ENCODE peak calls at places on chromosomes 4 and X, in eight cellular contexts. V, K, I, M, H, Y, T and J are unnamed samples.

GRCh38 chr4:79046191-79046590 is 107.0 kb upstream of the PAQR3 start:
- DNase-seq in V (no peak), K (no peak), I (no peak), M (no peak), H (no peak), Y (no peak), T (no peak), J (no peak)

GRCh38 chr4:76147454-76148141 is 599 bp downstream of the NUP54 start:
- DNase-seq in V (peak), K (peak), I (no peak), M (peak), H (peak), Y (peak), T (peak), J (peak)

GRCh38 chr4:10667651-10668341 is 16.8 kb downstream of the CLNK start:
- DNase-seq in V (no peak), K (no peak), I (no peak), M (no peak), H (no peak), Y (no peak), T (no peak), J (no peak)

GRCh38 chr4:187090401-187090800 is 366.7 kb upstream of the FAT1 start:
- DNase-seq in V (no peak), K (peak), I (peak), M (no peak), H (peak), Y (no peak), T (no peak), J (no peak)

GRCh38 chrX:11757397-11757728 is 674 bp upstream of the MSL3 start:
- DNase-seq in V (no peak), K (no peak), I (no peak), M (no peak), H (no peak), Y (no peak), T (no peak), J (no peak)

GRCh38 chr4:1651609-1652008 is 32.5 kb downstream of the FAM53A start:
- DNase-seq in V (no peak), K (no peak), I (no peak), M (no peak), H (no peak), Y (no peak), T (no peak), J (no peak)

GRCh38 chr4:151530783-151531182 is 121.8 kb downstream of the FHIP1A start:
- DNase-seq in V (no peak), K (no peak), I (no peak), M (no peak), H (no peak), Y (no peak), T (no peak), J (no peak)

GRCh38 chr4:23881674-23882337 is 8.0 kb downstream of the PPARGC1A start:
- DNase-seq in V (no peak), K (no peak), I (no peak), M (no peak), H (no peak), Y (no peak), T (no peak), J (no peak)

GRCh38 chrX:47191806-47192401 is 1.7 kb upstream of the UBA1 start:
- DNase-seq in V (no peak), K (no peak), I (no peak), M (no peak), H (no peak), Y (no peak), T (peak), J (no peak)

GRCh38 chrX:138986235-138986634 is 274.7 kb upstream of the FGF13 start:
- DNase-seq in V (no peak), K (no peak), I (no peak), M (peak), H (no peak), Y (no peak), T (no peak), J (no peak)

GRCh38 chr4:76951333-76952033 is 1.9 kb downstream of the SEPTIN11 start:
- DNase-seq in V (no peak), K (no peak), I (no peak), M (peak), H (no peak), Y (no peak), T (no peak), J (no peak)

GRCh38 chrX:133325422-133325821 is 89.9 kb downstream of the GPC4 start:
- DNase-seq in V (no peak), K (no peak), I (no peak), M (no peak), H (no peak), Y (no peak), T (no peak), J (no peak)

GRCh38 chrX:155027509-155028066 is 944 bp downstream of the FUNDC2 start:
- DNase-seq in V (no peak), K (peak), I (peak), M (peak), H (peak), Y (no peak), T (peak), J (no peak)

GRCh38 chrX:70096052-70096451 is 33.8 kb downstream of the OTUD6A start:
- DNase-seq in V (no peak), K (peak), I (no peak), M (peak), H (peak), Y (no peak), T (no peak), J (no peak)